ENCODE peak calls at places on chromosomes 7 and 10, in eight cellular contexts. E, P, R, F, D, C, O and J are unnamed samples.

GRCh38 chr7:144594580-144594979 is 191.1 kb upstream of the NOBOX start:
- DNase-seq in P (no peak), C (no peak), R (no peak), E (no peak), D (no peak), F (no peak), O (no peak), J (no peak)

GRCh38 chr10:93309062-93309461 is 173.1 kb downstream of the MYOF start:
- DNase-seq in R (peak), E (no peak), C (peak), P (no peak), F (peak), O (no peak), D (no peak), J (no peak)

GRCh38 chr7:116499168-116500070 is at the start of gene CAV2:
- DNase-seq in E (peak), F (peak), P (peak), O (peak), R (peak), C (peak), D (peak), J (peak)

GRCh38 chr7:29878081-29878688 is 71.9 kb downstream of the WIPF3 start:
- DNase-seq in P (peak), D (peak), R (peak), O (no peak), C (peak), F (peak), E (no peak), J (peak)

GRCh38 chr10:2650328-2650727 is 417.0 kb upstream of the PFKP start:
- DNase-seq in F (no peak), C (no peak), E (no peak), P (no peak), D (no peak), O (no peak), R (no peak), J (no peak)

GRCh38 chr10:80322158-80322557 is 32.7 kb upstream of the MAT1A start:
- DNase-seq in O (no peak), P (no peak), E (no peak), F (no peak), C (no peak), R (no peak), D (no peak), J (no peak)

GRCh38 chr7:85829817-85830432 is 643.1 kb upstream of the SEMA3D start:
- DNase-seq in O (no peak), P (no peak), E (no peak), F (peak), C (peak), R (peak), D (no peak), J (no peak)

GRCh38 chr7:27174077-27175004 is at the start of gene HOXA10:
- DNase-seq in F (no peak), C (no peak), D (no peak), R (no peak), P (peak), E (no peak), O (peak), J (no peak)

GRCh38 chr10:79128923-79129305 is 60.1 kb downstream of the ZMIZ1 start:
- DNase-seq in R (no peak), E (no peak), P (peak), O (no peak), D (no peak), F (no peak), C (no peak), J (no peak)

GRCh38 chr10:78964952-78965633 is 103.7 kb upstream of the ZMIZ1 start:
- DNase-seq in C (peak), P (peak), O (no peak), D (no peak), E (no peak), F (no peak), R (peak), J (peak)

GRCh38 chr7:149067869-149068268 is 22.6 kb downstream of the ZNF786 start:
- DNase-seq in D (no peak), C (no peak), O (no peak), F (no peak), P (no peak), R (no peak), E (no peak), J (no peak)

GRCh38 chr7:33379891-33380525 is 250.6 kb downstream of the BBS9 start:
- DNase-seq in F (no peak), C (no peak), O (no peak), R (no peak), D (no peak), P (no peak), E (no peak), J (no peak)
- TF ChIP-seq CTCF in F (no peak), C (no peak), O (no peak), R (no peak), D (no peak), P (no peak), E (no peak), J (no peak)

DNA sequence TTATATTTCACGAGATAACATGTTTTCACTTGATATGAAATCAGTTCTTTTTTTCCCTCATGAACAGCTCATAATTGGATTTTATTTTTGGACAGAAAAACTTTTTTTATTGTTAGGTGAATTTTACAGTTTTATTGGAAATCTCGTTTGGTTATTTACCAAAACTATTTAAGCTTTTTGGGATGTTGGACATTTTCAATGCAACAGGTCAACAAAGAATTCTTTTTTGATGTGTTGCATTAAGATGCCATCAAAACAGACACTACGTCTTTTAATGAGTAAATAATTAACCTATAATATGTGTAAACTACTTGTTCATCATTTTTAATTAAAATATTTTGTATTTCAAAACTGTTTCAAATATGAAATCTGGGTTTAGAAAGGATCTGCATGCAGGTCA is 5.3 kb downstream of the KMT2E start:
- DNase-seq in O (no peak), P (no peak), E (no peak), C (no peak), F (no peak), R (no peak), D (no peak), J (no peak)
- H3K4me3 ChIP-seq in O (no peak), P (no peak), E (no peak), C (no peak), F (no peak), R (no peak), D (peak), J (no peak)

GRCh38 chr10:119687192-119688032 is 36.2 kb downstream of the BAG3 start:
- DNase-seq in P (peak), R (peak), D (no peak), C (no peak), E (no peak), F (peak), O (no peak), J (no peak)

GRCh38 chr10:119691726-119692125 is 34.1 kb upstream of the INPP5F start:
- DNase-seq in D (no peak), E (no peak), P (no peak), O (no peak), F (no peak), R (no peak), C (no peak), J (no peak)

GRCh38 chr10:119689016-119689564 is 36.8 kb upstream of the INPP5F start:
- DNase-seq in D (no peak), E (no peak), C (no peak), O (no peak), R (no peak), P (no peak), F (no peak), J (no peak)

GRCh38 chr10:119686465-119687191 is 35.4 kb downstream of the BAG3 start:
- DNase-seq in R (peak), F (peak), E (peak), C (peak), D (peak), O (peak), P (peak), J (peak)

GRCh38 chr10:119688033-119688508 is 36.9 kb downstream of the BAG3 start:
- DNase-seq in C (no peak), R (no peak), E (no peak), P (no peak), F (no peak), O (no peak), D (peak), J (no peak)
- TF ChIP-seq CTCF in C (no peak), R (no peak), E (no peak), P (no peak), F (no peak), O (no peak), D (peak), J (no peak)

GRCh38 chr7:107998660-107999480 is 4.1 kb downstream of the LAMB1 start:
- DNase-seq in E (no peak), P (peak), C (no peak), D (no peak), O (no peak), F (no peak), R (no peak), J (no peak)
- H3K4me3 ChIP-seq in E (no peak), P (peak), C (peak), D (no peak), O (no peak), F (peak), R (no peak), J (no peak)